ENCODE peak calls at places on chromosome 15, in nine cellular contexts. R is hepatocyte, M is HCT116, G is PC-3, J is GM23248, H is GM23338, P is SK-N-SH, K is PC-9, Z is MM.1S. E is an unnamed sample.

GRCh38 chr15:83956887-83957286 is 278.7 kb upstream of the GOLGA6L4 start:
- DNase-seq in R (peak; percentile 11), M (no peak), G (no peak), J (no peak), H (no peak), P (no peak), K (no peak), Z (no peak), E (no peak)

GRCh38 chr15:48941913-48942312 is 21.8 kb downstream of the SHC4 start:
- DNase-seq in R (no peak), M (no peak), G (no peak), J (no peak), H (no peak), P (no peak), K (no peak), Z (no peak), E (no peak)

GRCh38 chr15:45131510-45131909 is 1.7 kb downstream of the DUOX1 start:
- DNase-seq in R (no peak), M (no peak), G (no peak), J (no peak), H (no peak), P (no peak), K (no peak), Z (no peak), E (no peak)

GRCh38 chr15:93418566-93418965 is 329.6 kb upstream of the RGMA start:
- DNase-seq in R (no peak), M (no peak), G (no peak), J (no peak), H (no peak), P (no peak), K (no peak), Z (no peak), E (no peak)

GRCh38 chr15:77702211-77702957 is 69.7 kb upstream of the LINGO1 start:
- DNase-seq in R (peak; percentile 77), M (no peak), G (peak; percentile 36), J (peak; percentile 46), H (peak; percentile 93), P (no peak), K (no peak), Z (peak; percentile 28), E (peak; percentile 51)

GRCh38 chr15:90789496-90789895 is 72.3 kb downstream of the BLM start:
- DNase-seq in R (no peak), M (no peak), G (no peak), J (no peak), H (no peak), P (no peak), K (no peak), Z (no peak), E (no peak)

GRCh38 chr15:72353266-72353665 is 22.5 kb downstream of the HEXA start:
- DNase-seq in R (no peak), M (no peak), G (peak; percentile 86), J (peak; percentile 54), H (no peak), P (no peak), K (peak; percentile 74), Z (no peak), E (no peak)

GRCh38 chr15:90564109-90564508 is 34.4 kb downstream of the CRTC3 start:
- DNase-seq in R (no peak), M (no peak), G (no peak), J (no peak), H (no peak), P (no peak), K (no peak), Z (no peak), E (peak; percentile 65)

DNA sequence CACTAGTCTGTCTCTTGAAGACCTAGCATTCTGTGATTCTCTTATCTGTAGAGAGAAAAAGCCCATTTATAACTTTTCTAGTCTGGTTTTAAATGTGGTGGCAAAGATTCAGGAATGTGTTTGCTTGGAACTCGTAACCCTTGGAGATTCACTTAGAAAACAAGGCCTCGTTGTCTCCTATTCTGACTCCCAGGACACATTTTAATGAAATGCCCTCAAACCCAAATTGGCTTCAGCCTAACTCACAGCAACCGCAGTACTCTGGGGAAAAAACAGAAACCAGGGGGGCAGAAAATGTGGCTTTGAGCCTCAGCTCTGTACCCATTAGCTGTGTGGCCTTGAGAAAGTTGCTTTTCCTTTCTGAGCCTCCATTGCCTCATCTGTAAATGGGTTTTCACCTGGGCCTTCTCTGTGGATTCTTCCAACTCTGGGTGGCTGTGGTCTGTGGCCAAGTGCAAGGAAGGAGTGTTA is 36.5 kb downstream of the RPLP1 start:
- DNase-seq in R (no peak), M (no peak), G (peak; percentile 13), J (peak; percentile 59), H (no peak), P (no peak), K (no peak), Z (no peak), E (no peak)
- H3K9me2 ChIP-seq in R (no peaks in the 10 kb centered on the region), M (no peaks in the 10 kb centered on the region), G (no peaks in the 10 kb centered on the region), J (no peaks in the 10 kb centered on the region), H (no peaks in the 10 kb centered on the region), P (no peaks in the 10 kb centered on the region), K (no peaks in the 10 kb centered on the region), Z (no peaks in the 10 kb centered on the region), E (no peaks in the 10 kb centered on the region)

GRCh38 chr15:74343797-74344127 is 23.7 kb downstream of the CYP11A1 start:
- DNase-seq in R (no peak), M (no peak), G (no peak), J (no peak), H (no peak), P (no peak), K (no peak), Z (no peak), E (no peak)

GRCh38 chr15:74343127-74343796 is 24.2 kb downstream of the CYP11A1 start:
- DNase-seq in R (no peak), M (no peak), G (no peak), J (no peak), H (no peak), P (no peak), K (no peak), Z (no peak), E (no peak)

GRCh38 chr15:74349241-74349766 is 18.1 kb downstream of the CYP11A1 start:
- DNase-seq in R (no peak), M (no peak), G (no peak), J (no peak), H (no peak), P (no peak), K (no peak), Z (no peak), E (no peak)

GRCh38 chr15:74347757-74348250 is 19.6 kb downstream of the CYP11A1 start:
- DNase-seq in R (no peak), M (no peak), G (no peak), J (no peak), H (no peak), P (no peak), K (no peak), Z (no peak), E (no peak)

DNA sequence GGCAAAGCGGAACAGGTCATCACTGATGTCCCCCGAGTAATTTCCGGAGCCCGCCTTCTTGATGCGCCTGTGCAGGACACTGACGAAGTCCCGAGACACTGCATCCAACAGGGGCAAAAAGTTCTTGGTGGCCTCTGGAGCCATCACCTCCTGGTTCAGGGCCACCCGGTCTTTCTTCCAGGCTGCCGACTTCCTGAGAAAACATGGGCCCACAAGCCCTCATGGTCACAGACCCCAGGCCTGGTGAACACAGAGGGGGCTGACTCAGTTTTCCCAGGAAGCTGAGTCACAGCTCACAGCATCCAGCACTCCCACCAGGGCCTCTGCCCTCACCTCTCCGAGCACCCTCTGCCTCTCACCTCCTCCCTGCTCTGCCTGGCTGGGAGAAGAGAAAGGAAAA is 22.4 kb downstream of the CYP11A1 start:
- DNase-seq in R (no peak), M (no peak), G (no peak), J (peak; percentile 31), H (no peak), P (no peak), K (no peak), Z (no peak), E (no peak)
- H3K9me2 ChIP-seq in R (no peaks in the 10 kb centered on the region), M (no peaks in the 10 kb centered on the region), G (no peaks in the 10 kb centered on the region), J (no peaks in the 10 kb centered on the region), H (peaks cover 5% of the 10 kb centered on the region), P (no peaks in the 10 kb centered on the region), K (no peaks in the 10 kb centered on the region), Z (no peaks in the 10 kb centered on the region), E (no peaks in the 10 kb centered on the region)

DNA sequence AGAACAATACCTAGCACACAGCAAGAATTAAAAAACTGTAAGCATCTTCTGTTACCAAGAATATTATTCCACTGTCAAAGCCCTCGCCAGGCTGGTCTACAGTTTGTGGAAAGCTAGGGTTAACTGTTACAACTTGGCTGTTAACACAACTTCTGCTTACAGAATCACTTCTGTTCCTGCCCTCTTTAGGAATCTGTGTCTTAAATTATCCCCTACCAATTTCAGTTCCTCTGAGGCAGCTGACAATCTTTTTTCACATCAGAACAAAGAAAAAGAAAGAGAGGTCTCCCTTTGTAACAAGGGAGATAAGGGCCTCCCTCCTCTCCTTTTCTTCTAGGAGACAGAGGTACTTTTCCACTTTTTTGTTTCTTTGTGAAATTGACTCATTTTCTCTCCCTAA is 188.9 kb downstream of the FMN1 start:
- DNase-seq in R (no peak), M (no peak), G (no peak), J (no peak), H (no peak), P (no peak), K (no peak), Z (peak; percentile 59), E (no peak)
- H3K9me2 ChIP-seq in R (no peaks in the 10 kb centered on the region), M (no peaks in the 10 kb centered on the region), G (no peaks in the 10 kb centered on the region), J (no peaks in the 10 kb centered on the region), H (no peaks in the 10 kb centered on the region), P (no peaks in the 10 kb centered on the region), K (no peaks in the 10 kb centered on the region), Z (no peaks in the 10 kb centered on the region), E (no peaks in the 10 kb centered on the region)

GRCh38 chr15:40197434-40197833 is 36.6 kb downstream of the BUB1B start:
- DNase-seq in R (no peak), M (no peak), G (no peak), J (no peak), H (no peak), P (no peak), K (no peak), Z (no peak), E (no peak)

GRCh38 chr15:40192942-40193341 is 32.1 kb downstream of the BUB1B start:
- DNase-seq in R (no peak), M (no peak), G (no peak), J (peak; percentile 57), H (no peak), P (no peak), K (no peak), Z (no peak), E (no peak)

GRCh38 chr15:40204100-40204499 is 34.8 kb upstream of the PAK6 start:
- DNase-seq in R (no peak), M (no peak), G (no peak), J (no peak), H (no peak), P (no peak), K (no peak), Z (no peak), E (no peak)

DNA sequence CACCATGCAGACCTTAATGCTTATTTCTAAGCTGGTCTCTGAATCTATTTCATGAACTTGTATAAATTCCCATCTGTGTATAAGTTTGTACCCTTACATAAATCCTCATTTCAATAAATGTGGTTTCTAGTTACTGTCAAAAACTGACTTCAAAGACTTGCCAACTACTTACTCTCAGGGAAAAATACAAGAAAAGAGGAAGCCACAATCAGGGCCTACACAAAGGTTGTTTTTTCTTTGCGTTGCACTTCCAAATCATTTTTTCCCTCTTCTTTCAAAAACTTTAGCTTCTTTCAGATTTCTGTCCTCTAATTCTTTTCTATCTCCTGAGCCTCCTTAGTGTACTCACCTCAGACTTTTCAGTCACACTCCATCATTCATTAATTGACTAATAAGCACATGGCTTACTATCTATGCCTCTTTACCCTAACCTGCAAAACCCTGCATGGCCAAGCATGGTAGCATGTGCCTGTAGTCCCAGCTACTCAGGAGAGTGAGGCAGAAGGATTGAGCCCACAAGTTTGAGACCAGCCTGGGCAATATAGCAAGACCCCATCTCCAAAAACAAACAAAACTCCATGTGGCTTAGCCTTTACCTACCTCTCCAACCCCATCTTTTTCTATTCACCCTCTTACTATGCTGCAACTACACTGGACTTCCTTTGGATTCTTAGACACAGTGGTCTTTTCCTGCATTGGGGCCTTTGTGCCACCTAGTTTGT is 37.7 kb downstream of the BUB1B start:
- DNase-seq in R (no peak), M (no peak), G (no peak), J (no peak), H (no peak), P (no peak), K (no peak), Z (no peak), E (no peak)
- H3K9me2 ChIP-seq in R (no peaks in the 10 kb centered on the region), M (no peaks in the 10 kb centered on the region), G (no peaks in the 10 kb centered on the region), J (no peaks in the 10 kb centered on the region), H (no peaks in the 10 kb centered on the region), P (no peaks in the 10 kb centered on the region), K (no peaks in the 10 kb centered on the region), Z (no peaks in the 10 kb centered on the region), E (no peaks in the 10 kb centered on the region)

E was measured in Karpas-422.